ENCODE peak calls at places on chromosome 21, in eight cellular contexts. J is COR-L47, Y is D341Med, B is heart left ventricle, Z is tibial nerve, C is uterus, U is fibroblast of mammary gland, X is GM04503. O is an unnamed sample.

GRCh38 chr21:45768011-45768740 is 124.7 kb downstream of the PCBP3 start:
- DNase-seq in J (no peak), Y (no peak), B (no peak), Z (no peak), C (no peak), U (peak; percentile 53), X (no peak), O (peak; percentile 32)

GRCh38 chr21:44817914-44818635 is at the start of gene SUMO3:
- DNase-seq in J (peak; percentile 74), Y (peak; percentile 98), B (peak; percentile 83), Z (peak; percentile 74), C (peak; percentile 88), U (peak; percentile 74), X (no peak), O (peak; percentile 84)

GRCh38 chr21:36783612-36784383 is 84.9 kb downstream of the SIM2 start:
- DNase-seq in J (no peak), Y (no peak), B (no peak), Z (no peak), C (no peak), U (peak; percentile 71), X (no peak), O (peak; percentile 46)

GRCh38 chr21:32096411-32096810 is 182.4 kb downstream of the MIS18A start:
- DNase-seq in J (peak; percentile 16), Y (peak; percentile 79), B (no peak), Z (no peak), C (no peak), U (peak; percentile 12), X (no peak), O (no peak)

GRCh38 chr21:16195476-16195875 is 465.7 kb downstream of the USP25 start:
- DNase-seq in J (no peak), Y (no peak), B (no peak), Z (no peak), C (no peak), U (peak; percentile 89), X (no peak), O (peak; percentile 44)

GRCh38 chr21:42670884-42671283 is 17.5 kb downstream of the PDE9A start:
- DNase-seq in J (no peak), Y (no peak), B (no peak), Z (no peak), C (no peak), U (no peak), X (no peak), O (no peak)

GRCh38 chr21:42056996-42057689 is 14.0 kb upstream of the UMODL1 start:
- DNase-seq in J (peak; percentile 90), Y (no peak), B (no peak), Z (no peak), C (no peak), U (peak; percentile 36), X (peak; percentile 86), O (peak; percentile 24)

GRCh38 chr21:41393876-41394465 is 32.1 kb upstream of the MX1 start:
- DNase-seq in J (no peak), Y (no peak), B (no peak), Z (no peak), C (no peak), U (no peak), X (no peak), O (no peak)

GRCh38 chr21:39221282-39221996 is 38.2 kb upstream of the PSMG1 start:
- DNase-seq in J (no peak), Y (no peak), B (no peak), Z (no peak), C (no peak), U (no peak), X (no peak), O (no peak)

GRCh38 chr21:46562472-46562871 is 42.4 kb downstream of the S100B start:
- DNase-seq in J (no peak), Y (no peak), B (no peak), Z (no peak), C (no peak), U (no peak), X (no peak), O (no peak)

GRCh38 chr21:25639167-25639921 is at the start of gene JAM2:
- DNase-seq in J (peak; percentile 32), Y (peak; percentile 81), B (peak; percentile 63), Z (peak; percentile 39), C (peak; percentile 66), U (no peak), X (no peak), O (peak; percentile 69)

GRCh38 chr21:41830764-41831452 is 48.2 kb downstream of the PRDM15 start:
- DNase-seq in J (no peak), Y (no peak), B (no peak), Z (no peak), C (no peak), U (no peak), X (no peak), O (no peak)

GRCh38 chr21:17523007-17523451 is 10.2 kb downstream of the CXADR start:
- DNase-seq in J (no peak), Y (no peak), B (no peak), Z (no peak), C (no peak), U (no peak), X (no peak), O (no peak)

GRCh38 chr21:43278766-43279577 is 110.2 kb downstream of the CRYAA start:
- DNase-seq in J (no peak), Y (no peak), B (no peak), Z (no peak), C (no peak), U (no peak), X (no peak), O (no peak)

GRCh38 chr21:15434185-15434905 is 295.4 kb upstream of the USP25 start:
- DNase-seq in J (no peak), Y (no peak), B (no peak), Z (no peak), C (no peak), U (no peak), X (no peak), O (no peak)

GRCh38 chr21:34112316-34113033 is 39.1 kb downstream of the MRPS6 start:
- DNase-seq in J (no peak), Y (no peak), B (no peak), Z (no peak), C (no peak), U (no peak), X (no peak), O (no peak)

O was measured in foreskin fibroblast.